ENCODE peak calls at places on chromosomes 16 and 17, in five cellular contexts. L is fibroblast of lung, K is right lobe of liver, O is transverse colon, H is OCI-LY7. M is an unnamed sample.
A peak's percentile ranks its signal among the peaks of the same experiment; 100 is the strongest.

GRCh38 chr17:32801641-32802040 is 75.3 kb downstream of the MYO1D start:
- DNase-seq in K (no peak), O (no peak), H (no peak), L (no peak), M (no peak)

GRCh38 chr16:66569827-66570405 is 3.7 kb downstream of the CMTM1 start:
- DNase-seq in L (peak; percentile 81), O (no peak), H (no peak), K (no peak), M (peak; percentile 41)

GRCh38 chr16:24471616-24472015 is 67.8 kb upstream of the RBBP6 start:
- DNase-seq in L (no peak), K (no peak), H (no peak), O (no peak), M (no peak)

GRCh38 chr17:1724351-1724868 is at the start of gene WDR81:
- DNase-seq in O (peak; percentile 94), L (peak; percentile 81), H (peak; percentile 93), K (peak; percentile 94), M (peak; percentile 82)

GRCh38 chr17:2393954-2394749 is 6.7 kb downstream of the MNT start:
- DNase-seq in K (no peak), H (no peak), L (no peak), O (peak; percentile 44), M (no peak)

GRCh38 chr17:66285149-66285548 is 17.3 kb upstream of the PRKCA start:
- DNase-seq in L (no peak), H (no peak), K (no peak), O (no peak), M (no peak)

GRCh38 chr17:45411348-45412105 is 21.1 kb downstream of the ARHGAP27 start:
- DNase-seq in O (peak; percentile 66), L (no peak), K (no peak), H (no peak), M (no peak)

GRCh38 chr17:76384222-76384986 is at the start of gene SPHK1:
- DNase-seq in L (peak; percentile 84), H (peak; percentile 79), K (peak; percentile 78), O (peak; percentile 76), M (peak; percentile 86)

GRCh38 chr17:44279586-44280344 is 11.8 kb upstream of the SLC4A1 start:
- DNase-seq in K (peak; percentile 68), H (peak; percentile 12), O (peak; percentile 80), L (peak; percentile 86), M (peak; percentile 84)

GRCh38 chr16:80804451-80805383 is at the start of gene CDYL2:
- DNase-seq in H (peak; percentile 53), K (peak; percentile 73), O (peak; percentile 61), L (peak; percentile 36), M (peak; percentile 35)

GRCh38 chr17:75891022-75891604 is 5.6 kb downstream of the TRIM65 start:
- DNase-seq in H (no peak), L (no peak), K (peak; percentile 62), O (no peak), M (no peak)

GRCh38 chr17:79715318-79716182 is 15.2 kb upstream of the ENPP7 start:
- DNase-seq in K (no peak), O (peak; percentile 55), L (no peak), H (no peak), M (no peak)

GRCh38 chr16:66842765-66843164 is 1.4 kb upstream of the CA7 start:
- DNase-seq in O (no peak), K (no peak), H (no peak), L (peak; percentile 21), M (no peak)

GRCh38 chr17:4900231-4901107 is 1.1 kb downstream of the C17orf107 start:
- DNase-seq in H (peak; percentile 14), K (no peak), O (peak; percentile 56), L (peak; percentile 21), M (no peak)

GRCh38 chr16:88681709-88682451 is 4.4 kb downstream of the SNAI3 start:
- DNase-seq in H (peak; percentile 99), L (peak; percentile 28), K (no peak), O (peak; percentile 82), M (no peak)

GRCh38 chr16:23132921-23133532 is 16.2 kb downstream of the USP31 start:
- DNase-seq in K (no peak), H (no peak), L (peak; percentile 73), O (peak; percentile 14), M (peak; percentile 52)
- H3K4me3 ChIP-seq in K (no peak overlapping the region), H (no peak overlapping the region), L (peak overlapping the region; percentile 22), O (no peak overlapping the region), M (peak overlapping the region; percentile 47)

DNA sequence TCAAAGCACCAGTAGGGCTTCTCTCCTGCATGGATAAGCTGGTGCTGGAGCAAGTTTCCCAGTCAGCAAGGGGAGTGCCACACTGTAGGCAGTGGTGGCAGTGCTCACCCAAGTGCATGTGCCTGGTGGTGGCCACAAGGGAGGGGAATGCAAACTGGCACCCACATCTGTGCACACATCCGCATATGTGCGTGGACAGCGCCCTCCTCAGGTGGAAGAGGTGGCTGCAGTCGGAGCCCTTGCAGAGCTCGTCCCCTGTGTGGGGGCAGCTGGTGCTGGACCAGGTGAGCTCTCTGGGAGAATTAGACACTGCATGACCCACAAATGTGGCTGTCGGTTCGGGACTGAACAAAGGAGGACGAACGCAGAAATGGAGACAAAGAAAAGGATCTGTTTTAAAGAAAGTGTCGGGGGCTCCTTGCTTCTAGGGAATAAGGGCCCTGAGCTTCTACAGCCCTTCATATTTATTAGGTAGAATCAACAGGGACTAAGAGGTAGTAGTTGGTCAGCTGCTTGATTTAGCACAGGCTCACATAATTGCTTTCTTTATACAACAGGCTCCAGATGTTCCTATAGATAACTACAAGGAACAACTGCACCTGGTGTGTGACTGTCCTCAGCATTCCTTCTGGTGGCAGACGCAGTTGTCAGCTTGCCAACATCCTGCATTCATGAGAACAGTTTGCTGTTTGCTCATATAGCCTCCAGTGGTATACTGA is 5.3 kb upstream of the ZNF689 start:
- DNase-seq in L (no peak), H (peak; percentile 77), O (peak; percentile 82), K (peak; percentile 58), M (peak; percentile 11)
- TF ChIP-seq CTCF in L (peak; percentile 25), H (peak; percentile 84), O (peak; percentile 92), K (peak; percentile 38), M (peak; percentile 41)

GRCh38 chr17:77451894-77452852 is 311.4 kb downstream of the SEC14L1 start:
- DNase-seq in K (no peak), H (peak; percentile 60), L (peak; percentile 81), O (peak; percentile 83), M (peak; percentile 75)

GRCh38 chr17:77455111-77455877 is 314.5 kb downstream of the SEC14L1 start:
- DNase-seq in L (peak; percentile 99), K (no peak), O (no peak), H (peak; percentile 57), M (peak; percentile 47)

GRCh38 chr17:77454560-77455095 is 313.9 kb downstream of the SEC14L1 start:
- DNase-seq in O (no peak), H (peak; percentile 65), K (no peak), L (no peak), M (no peak)

GRCh38 chr17:77455878-77456234 is 315.1 kb downstream of the SEC14L1 start:
- DNase-seq in K (no peak), L (no peak), H (no peak), O (no peak), M (no peak)

DNA sequence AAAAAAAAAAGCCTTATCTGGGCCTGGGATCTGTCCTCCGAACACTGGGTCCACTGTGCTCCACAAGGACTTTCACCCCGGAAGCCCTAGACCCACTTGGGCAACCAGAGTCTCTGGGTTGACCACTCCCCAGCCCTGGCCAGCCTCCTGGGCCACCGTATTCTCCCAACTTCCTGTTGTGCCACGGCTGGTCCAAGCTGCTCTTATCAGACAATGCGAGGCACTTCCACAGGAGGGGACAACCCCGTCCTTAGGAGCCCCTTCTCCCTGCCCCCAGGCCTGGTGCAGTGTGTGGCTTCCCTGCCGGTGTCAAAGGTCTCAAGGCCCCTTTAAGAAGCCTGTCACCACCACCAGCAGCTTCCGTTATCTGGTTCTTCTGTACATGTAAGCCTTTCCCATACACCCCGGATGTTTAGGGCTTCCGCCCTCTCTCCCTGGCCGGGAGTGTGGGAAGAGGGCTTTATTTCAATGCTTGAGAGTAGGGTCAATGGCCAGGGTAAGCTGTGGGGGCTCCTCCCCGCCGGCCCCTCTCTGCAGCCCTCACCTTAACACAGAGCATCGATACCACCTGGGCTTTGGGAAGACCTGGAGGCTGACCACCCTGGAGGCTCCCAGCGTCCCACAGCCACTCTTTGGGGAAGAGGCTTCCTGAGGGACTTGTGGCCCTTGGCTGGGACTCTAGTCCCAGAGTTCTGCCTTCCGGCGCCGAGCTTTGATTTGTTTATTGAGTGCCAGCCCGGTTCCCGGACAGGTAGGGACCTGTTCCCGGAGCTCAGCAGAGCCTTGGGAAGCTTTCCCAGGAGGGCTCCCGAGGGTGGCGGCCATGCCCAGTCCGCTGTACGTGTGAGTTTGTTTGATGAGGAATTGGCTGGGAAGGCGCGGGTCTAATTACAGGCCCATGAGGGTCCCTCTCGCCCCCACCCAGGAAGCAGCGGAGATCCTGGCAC is 313.1 kb downstream of the SEC14L1 start:
- DNase-seq in L (no peak), O (peak; percentile 89), K (peak; percentile 88), H (peak; percentile 86), M (no peak)
- H3K4me3 ChIP-seq in L (no peak overlapping the region), O (peak overlapping the region; percentile 7), K (peak overlapping the region; percentile 30), H (peak overlapping the region; percentile 76), M (no peak overlapping the region)

DNA sequence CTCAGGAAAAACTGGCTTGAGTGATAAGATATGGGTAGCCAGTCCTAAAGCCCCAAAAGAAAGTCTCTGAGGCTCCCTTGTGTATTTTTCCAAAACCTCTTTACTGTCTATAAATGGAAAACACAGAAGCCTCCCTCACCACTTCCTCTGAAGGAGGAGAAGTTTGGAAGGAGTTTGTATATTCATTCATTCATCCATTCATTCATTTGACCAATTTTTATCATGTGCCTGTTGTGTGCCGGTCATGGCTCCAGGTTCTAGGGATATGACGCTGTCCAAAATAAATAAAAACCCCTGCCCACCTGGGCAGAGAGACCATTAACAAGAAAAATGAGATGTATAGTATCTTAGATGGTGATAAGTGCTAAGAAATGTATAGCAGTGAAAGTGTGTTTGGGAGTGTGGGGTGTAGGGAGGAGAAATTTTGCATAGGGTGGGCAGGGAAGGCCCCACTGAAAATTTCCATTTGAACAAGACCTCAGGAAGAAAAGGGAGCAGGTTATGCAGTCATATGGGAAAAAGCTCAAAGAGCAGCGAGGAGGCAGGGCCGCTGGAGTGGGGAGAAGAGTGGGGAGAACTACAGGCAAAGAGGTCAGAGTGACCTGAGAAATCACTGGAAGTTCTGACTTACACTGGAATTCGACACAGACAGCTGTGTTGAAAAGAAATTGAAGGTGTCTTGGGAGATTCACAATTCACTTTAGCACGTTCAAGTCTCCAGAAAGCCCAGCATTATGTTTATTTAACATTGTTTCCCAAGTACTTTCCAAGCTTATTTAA is 6.1 kb upstream of the WIPI1 start:
- DNase-seq in O (no peak), K (no peak), H (no peak), L (no peak), M (no peak)
- TF ChIP-seq CTCF in O (no peak), K (no peak), H (peak; percentile 58), L (no peak), M (no peak)

GRCh38 chr17:82351254-82351712 is 7.8 kb upstream of the TEX19 start:
- DNase-seq in K (no peak), O (no peak), L (no peak), H (peak; percentile 98), M (no peak)
- H3K4me3 ChIP-seq in K (no peak overlapping the region), O (no peak overlapping the region), L (no peak overlapping the region), H (peak overlapping the region; percentile 55), M (no peak overlapping the region)